ENCODE peak calls at places on chromosome 15, in eight cellular contexts. U, F, J, D, H, K, S and C are unnamed samples.

GRCh38 chr15:76398301-76398700 is 61.7 kb downstream of the ISL2 start:
- DNase-seq in U (no peak), F (no peak), J (no peak), D (no peak), H (no peak), K (no peak), S (no peak), C (no peak)

GRCh38 chr15:75651810-75652543 is 4.3 kb downstream of the SNX33 start:
- DNase-seq in U (no peak), F (no peak), J (no peak), D (no peak), H (no peak), K (no peak), S (no peak), C (no peak)

GRCh38 chr15:62164500-62165028 is 521 bp downstream of the C2CD4B start:
- DNase-seq in U (no peak), F (peak; percentile 12), J (no peak), D (no peak), H (peak; percentile 5), K (peak; percentile 62), S (no peak), C (no peak)

GRCh38 chr15:88624156-88624970 is 3.2 kb downstream of the AEN start:
- DNase-seq in U (no peak), F (no peak), J (no peak), D (peak; percentile 76), H (no peak), K (peak; percentile 40), S (no peak), C (peak; percentile 68)

GRCh38 chr15:81263477-81263876 is 60.5 kb downstream of the STARD5 start:
- DNase-seq in U (no peak), F (no peak), J (no peak), D (no peak), H (no peak), K (no peak), S (no peak), C (no peak)

GRCh38 chr15:75380773-75381172 is 12.4 kb upstream of the MAN2C1 start:
- DNase-seq in U (no peak), F (no peak), J (no peak), D (no peak), H (no peak), K (no peak), S (no peak), C (no peak)

GRCh38 chr15:62624541-62625399 is 417.8 kb upstream of the TPM1 start:
- DNase-seq in U (no peak), F (no peak), J (no peak), D (peak; percentile 61), H (peak; percentile 47), K (no peak), S (peak; percentile 39), C (peak; percentile 56)

GRCh38 chr15:56619881-56620280 is 113.4 kb downstream of the ZNF280D start:
- DNase-seq in U (no peak), F (no peak), J (no peak), D (no peak), H (no peak), K (no peak), S (no peak), C (peak; percentile 11)

GRCh38 chr15:36428102-36428845 is 151.2 kb upstream of the CDIN1 start:
- DNase-seq in U (peak; percentile 18), F (peak; percentile 66), J (peak; percentile 99), D (peak; percentile 100), H (peak; percentile 96), K (no peak), S (peak; percentile 35), C (peak; percentile 96)

GRCh38 chr15:65028338-65028737 is 1.1 kb downstream of the MTFMT start:
- DNase-seq in U (no peak), F (no peak), J (no peak), D (no peak), H (no peak), K (no peak), S (no peak), C (no peak)
- H3K4me3 ChIP-seq in U (peak overlapping the region; percentile 83), F (peak overlapping the region; percentile 73), J (peak overlapping the region; percentile 91), D (peak overlapping the region; percentile 95), H (peak overlapping the region; percentile 86), K (peak overlapping the region; percentile 99), S (peak overlapping the region; percentile 14), C (peak overlapping the region; percentile 86)

GRCh38 chr15:85580914-85581313 is 200.5 kb downstream of the AKAP13 start:
- DNase-seq in U (no peak), F (no peak), J (no peak), D (no peak), H (peak; percentile 12), K (peak; percentile 73), S (peak; percentile 51), C (peak; percentile 37)

GRCh38 chr15:85583404-85584390 is 203.3 kb downstream of the AKAP13 start:
- DNase-seq in U (no peak), F (no peak), J (peak; percentile 77), D (peak; percentile 75), H (peak; percentile 88), K (peak; percentile 70), S (peak; percentile 34), C (peak; percentile 78)

GRCh38 chr15:85581495-85581894 is 201.1 kb downstream of the AKAP13 start:
- DNase-seq in U (no peak), F (no peak), J (no peak), D (no peak), H (no peak), K (peak; percentile 71), S (peak; percentile 69), C (no peak)

GRCh38 chr15:85582076-85582718 is 201.8 kb downstream of the AKAP13 start:
- DNase-seq in U (no peak), F (no peak), J (no peak), D (no peak), H (peak; percentile 44), K (peak; percentile 31), S (peak; percentile 43), C (peak; percentile 41)

DNA sequence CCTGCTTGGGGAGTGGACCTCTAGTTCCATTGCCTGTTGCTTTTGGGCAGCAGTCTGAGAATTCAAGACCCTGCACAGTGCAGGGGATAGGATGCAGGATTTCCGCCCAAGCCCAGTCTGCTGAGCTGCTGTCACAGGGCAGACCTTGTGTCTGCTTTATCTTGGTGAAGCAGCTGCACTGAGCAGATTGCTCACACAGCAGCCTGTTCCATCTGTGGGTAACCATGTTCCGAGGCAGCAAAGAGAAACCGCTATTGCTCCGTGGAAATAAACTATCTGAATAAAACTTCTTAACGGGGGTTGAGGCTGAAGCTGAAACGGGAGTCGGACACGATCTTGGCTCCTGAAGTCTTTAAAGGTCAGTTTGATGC is 202.3 kb downstream of the AKAP13 start:
- DNase-seq in U (no peak), F (no peak), J (no peak), D (peak; percentile 33), H (no peak), K (peak; percentile 60), S (peak; percentile 67), C (peak; percentile 78)
- H3K4me3 ChIP-seq in U (no peak overlapping the region), F (peak overlapping the region; percentile 48), J (no peak overlapping the region), D (peak overlapping the region; percentile 68), H (no peak overlapping the region), K (peak overlapping the region; percentile 56), S (no peak overlapping the region), C (peak overlapping the region; percentile 41)

GRCh38 chr15:74301583-74302374 is 65.7 kb downstream of the CCDC33 start:
- DNase-seq in U (no peak), F (no peak), J (no peak), D (no peak), H (no peak), K (no peak), S (no peak), C (no peak)
- H3K4me3 ChIP-seq in U (no peak overlapping the region), F (no peak overlapping the region), J (no peak overlapping the region), D (no peak overlapping the region), H (no peak overlapping the region), K (no peak overlapping the region), S (no peak overlapping the region), C (no peak overlapping the region)

DNA sequence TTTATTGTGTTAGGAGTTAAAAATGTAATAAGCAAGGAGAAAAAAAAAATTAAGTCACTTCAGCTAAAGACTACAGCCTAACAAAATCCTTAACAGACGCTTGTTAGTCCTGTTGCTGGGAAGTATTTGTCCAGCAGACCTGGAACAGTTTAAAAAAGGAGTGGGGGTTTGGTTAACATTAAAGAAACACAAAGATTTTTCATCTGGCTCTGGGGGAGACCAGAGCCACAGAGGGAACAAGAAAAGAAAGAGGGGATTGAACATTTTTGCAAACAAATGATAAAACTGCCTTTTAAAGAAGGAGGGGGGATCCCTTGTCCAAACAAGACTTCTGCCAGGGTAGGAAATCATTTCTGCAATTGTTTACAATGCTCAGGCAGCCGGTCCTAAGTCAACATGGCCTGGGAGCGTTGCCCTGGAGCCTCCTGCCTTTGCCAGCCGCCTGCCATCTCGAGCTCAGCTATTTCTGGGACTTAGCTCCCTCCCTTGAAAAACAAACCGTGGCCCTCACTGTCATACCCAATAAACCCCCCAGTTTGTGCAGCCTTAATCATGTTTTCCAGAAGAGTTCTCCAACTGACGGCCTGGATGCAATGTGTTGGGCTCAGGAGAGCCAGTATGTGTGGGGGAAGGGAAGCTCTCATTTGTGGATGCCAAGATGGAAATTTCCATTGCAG is 75.7 kb upstream of the RNU6-1 start:
- DNase-seq in U (peak; percentile 39), F (peak; percentile 54), J (peak; percentile 57), D (peak; percentile 45), H (no peak), K (peak; percentile 81), S (no peak), C (no peak)
- H3K4me3 ChIP-seq in U (no peak overlapping the region), F (peak overlapping the region; percentile 17), J (peak overlapping the region; percentile 33), D (peak overlapping the region; percentile 46), H (no peak overlapping the region), K (no peak overlapping the region), S (no peak overlapping the region), C (no peak overlapping the region)

DNA sequence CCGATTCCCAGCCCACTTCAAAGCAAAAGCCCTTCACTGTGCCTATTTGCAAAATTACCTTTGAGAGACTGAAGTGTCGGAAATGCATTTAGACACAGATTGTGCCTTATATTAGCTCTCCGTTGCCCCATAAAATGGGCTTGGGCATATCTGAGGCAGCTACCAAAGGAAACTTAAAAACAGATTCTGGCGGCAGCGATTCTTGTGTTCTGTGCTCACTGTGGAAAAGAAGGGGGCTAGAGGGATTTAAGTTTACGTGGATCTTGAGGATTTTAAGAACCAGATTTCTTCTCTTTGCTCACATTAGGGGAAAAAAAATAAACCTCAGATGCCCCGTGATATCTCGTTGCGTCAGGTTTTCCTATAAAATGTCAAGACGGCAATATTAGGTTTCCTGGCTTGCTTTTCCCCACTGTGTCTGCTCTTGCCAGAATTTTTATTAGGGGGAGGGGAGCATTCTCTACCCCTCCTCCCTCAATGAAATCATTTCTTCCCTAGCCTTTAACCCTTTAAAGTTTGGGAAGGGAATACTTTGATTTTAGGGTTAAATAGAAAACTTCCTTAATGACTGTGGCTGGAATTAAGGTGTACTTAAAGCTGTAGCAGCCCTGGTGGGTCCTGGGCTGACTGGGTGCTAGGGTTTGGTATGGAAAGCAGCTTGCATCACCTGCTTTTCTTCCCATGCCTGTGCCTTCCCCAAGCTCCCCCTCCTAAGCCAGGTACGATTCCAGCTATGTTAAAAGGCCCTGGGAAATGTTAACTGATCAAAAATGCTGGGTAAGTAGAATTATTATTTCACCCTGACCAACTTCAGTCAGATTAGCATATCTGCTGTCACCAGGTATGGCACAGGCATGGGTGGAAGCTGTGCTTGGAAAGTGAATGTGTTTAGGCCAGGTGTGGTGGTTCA is 73.8 kb downstream of the SMAD3 start:
- DNase-seq in U (no peak), F (no peak), J (no peak), D (no peak), H (no peak), K (no peak), S (no peak), C (peak; percentile 71)
- H3K4me3 ChIP-seq in U (peak overlapping the region; percentile 12), F (no peak overlapping the region), J (no peak overlapping the region), D (peak overlapping the region; percentile 69), H (no peak overlapping the region), K (no peak overlapping the region), S (no peak overlapping the region), C (no peak overlapping the region)